ENCODE peak calls at places on chromosomes 5 and 9, in nine cellular contexts. One of them, this sample, is unnamed.

GRCh38 chr9:21070171-21070571 is 7.6 kb downstream of the IFNB1 start:
- DNase-seq in A549: peak; percentile 76
- DNase-seq in right lobe of liver: no peak
- DNase-seq in IMR-90: peak; percentile 98
- DNase-seq in cardiac muscle cell: peak; percentile 43
- DNase-seq in PC-3: peak; percentile 74
- DNase-seq in adipocyte: peak; percentile 94
- DNase-seq in PC-9: peak; percentile 35
- DNase-seq in heart left ventricle: peak; percentile 42
- DNase-seq in this sample: no peak

GRCh38 chr5:73142035-73142434 is 21.7 kb downstream of the TMEM171 start:
- DNase-seq in PC-3: no peak
- DNase-seq in right lobe of liver: no peak
- DNase-seq in heart left ventricle: no peak
- DNase-seq in IMR-90: no peak
- DNase-seq in cardiac muscle cell: no peak
- DNase-seq in PC-9: no peak
- DNase-seq in adipocyte: no peak
- DNase-seq in A549: no peak
- DNase-seq in this sample: no peak

GRCh38 chr5:134877159-134877558 is 3.0 kb downstream of the TXNDC15 start:
- DNase-seq in adipocyte: no peak
- DNase-seq in A549: no peak
- DNase-seq in IMR-90: no peak
- DNase-seq in PC-9: no peak
- DNase-seq in cardiac muscle cell: no peak
- DNase-seq in PC-3: no peak
- DNase-seq in right lobe of liver: no peak
- DNase-seq in heart left ventricle: no peak
- DNase-seq in this sample: no peak

GRCh38 chr5:169300468-169301385 is at the start of gene SLIT3:
- DNase-seq in heart left ventricle: peak; percentile 81
- DNase-seq in PC-9: no peak
- DNase-seq in A549: peak; percentile 89
- DNase-seq in cardiac muscle cell: peak; percentile 93
- DNase-seq in IMR-90: peak; percentile 47
- DNase-seq in right lobe of liver: no peak
- DNase-seq in PC-3: peak; percentile 64
- DNase-seq in adipocyte: peak; percentile 97
- DNase-seq in this sample: no peak

GRCh38 chr5:77928776-77929175 is 152.6 kb upstream of the TBCA start:
- DNase-seq in adipocyte: no peak
- DNase-seq in right lobe of liver: no peak
- DNase-seq in heart left ventricle: no peak
- DNase-seq in PC-3: no peak
- DNase-seq in cardiac muscle cell: no peak
- DNase-seq in A549: no peak
- DNase-seq in IMR-90: no peak
- DNase-seq in PC-9: no peak
- DNase-seq in this sample: no peak

GRCh38 chr5:139593716-139594319 is 32.7 kb downstream of the UBE2D2 start:
- DNase-seq in PC-3: peak; percentile 85
- DNase-seq in A549: peak; percentile 65
- DNase-seq in adipocyte: peak; percentile 47
- DNase-seq in right lobe of liver: no peak
- DNase-seq in cardiac muscle cell: no peak
- DNase-seq in PC-9: peak; percentile 30
- DNase-seq in IMR-90: peak; percentile 69
- DNase-seq in heart left ventricle: no peak
- DNase-seq in this sample: no peak

GRCh38 chr5:124736814-124737186 is 9.6 kb downstream of the ZNF608 start:
- DNase-seq in IMR-90: no peak
- DNase-seq in A549: no peak
- DNase-seq in cardiac muscle cell: no peak
- DNase-seq in heart left ventricle: no peak
- DNase-seq in adipocyte: no peak
- DNase-seq in PC-9: no peak
- DNase-seq in right lobe of liver: no peak
- DNase-seq in PC-3: no peak
- DNase-seq in this sample: no peak

GRCh38 chr9:107348836-107349235 is 65.8 kb downstream of the RAD23B start:
- DNase-seq in PC-3: no peak
- DNase-seq in IMR-90: no peak
- DNase-seq in adipocyte: no peak
- DNase-seq in cardiac muscle cell: no peak
- DNase-seq in A549: no peak
- DNase-seq in right lobe of liver: no peak
- DNase-seq in PC-9: no peak
- DNase-seq in heart left ventricle: no peak
- DNase-seq in this sample: no peak

GRCh38 chr9:22395585-22396205 is 50.9 kb upstream of the DMRTA1 start:
- DNase-seq in cardiac muscle cell: no peak
- DNase-seq in PC-9: peak; percentile 1
- DNase-seq in adipocyte: no peak
- DNase-seq in IMR-90: peak; percentile 2
- DNase-seq in PC-3: peak; percentile 83
- DNase-seq in right lobe of liver: no peak
- DNase-seq in A549: peak; percentile 45
- DNase-seq in heart left ventricle: no peak
- DNase-seq in this sample: no peak

GRCh38 chr5:172436874-172437369 is 17.4 kb downstream of the SH3PXD2B start:
- DNase-seq in heart left ventricle: no peak
- DNase-seq in PC-3: no peak
- DNase-seq in adipocyte: no peak
- DNase-seq in IMR-90: no peak
- DNase-seq in PC-9: no peak
- DNase-seq in right lobe of liver: no peak
- DNase-seq in cardiac muscle cell: no peak
- DNase-seq in A549: no peak
- DNase-seq in this sample: no peak

GRCh38 chr9:38309324-38310195 is 82.9 kb upstream of the ALDH1B1 start:
- DNase-seq in cardiac muscle cell: peak; percentile 39
- DNase-seq in PC-9: no peak
- DNase-seq in PC-3: no peak
- DNase-seq in heart left ventricle: no peak
- DNase-seq in IMR-90: peak; percentile 17
- DNase-seq in right lobe of liver: no peak
- DNase-seq in adipocyte: peak; percentile 44
- DNase-seq in A549: no peak
- DNase-seq in this sample: no peak

GRCh38 chr9:117156771-117157535 is 257.9 kb downstream of the ASTN2 start:
- DNase-seq in adipocyte: no peak
- DNase-seq in cardiac muscle cell: no peak
- DNase-seq in right lobe of liver: no peak
- DNase-seq in PC-9: no peak
- DNase-seq in A549: no peak
- DNase-seq in IMR-90: no peak
- DNase-seq in heart left ventricle: no peak
- DNase-seq in PC-3: no peak
- DNase-seq in this sample: no peak

GRCh38 chr5:55634204-55634785 is 77.8 kb downstream of the SLC38A9 start:
- DNase-seq in right lobe of liver: no peak
- DNase-seq in PC-3: no peak
- DNase-seq in heart left ventricle: no peak
- DNase-seq in cardiac muscle cell: no peak
- DNase-seq in IMR-90: peak; percentile 15
- DNase-seq in PC-9: no peak
- DNase-seq in adipocyte: peak; percentile 76
- DNase-seq in A549: no peak
- DNase-seq in this sample: no peak

GRCh38 chr5:103375356-103375755 is 116.8 kb downstream of the MACIR start:
- DNase-seq in PC-3: peak; percentile 77
- DNase-seq in cardiac muscle cell: no peak
- DNase-seq in heart left ventricle: no peak
- DNase-seq in adipocyte: peak; percentile 81
- DNase-seq in A549: peak; percentile 4
- DNase-seq in PC-9: no peak
- DNase-seq in right lobe of liver: no peak
- DNase-seq in IMR-90: peak; percentile 92
- DNase-seq in this sample: no peak

GRCh38 chr5:10090074-10090473 is 159.6 kb downstream of the ATPSCKMT start:
- DNase-seq in right lobe of liver: no peak
- DNase-seq in IMR-90: no peak
- DNase-seq in heart left ventricle: no peak
- DNase-seq in PC-3: no peak
- DNase-seq in adipocyte: no peak
- DNase-seq in A549: no peak
- DNase-seq in cardiac muscle cell: no peak
- DNase-seq in PC-9: no peak
- DNase-seq in this sample: no peak

GRCh38 chr5:109215040-109215439 is 194.7 kb downstream of the PJA2 start:
- DNase-seq in A549: no peak
- DNase-seq in PC-3: no peak
- DNase-seq in cardiac muscle cell: no peak
- DNase-seq in adipocyte: no peak
- DNase-seq in right lobe of liver: no peak
- DNase-seq in PC-9: no peak
- DNase-seq in IMR-90: no peak
- DNase-seq in heart left ventricle: no peak
- DNase-seq in this sample: no peak

GRCh38 chr5:109223521-109223920 is 186.3 kb downstream of the PJA2 start:
- DNase-seq in right lobe of liver: no peak
- DNase-seq in A549: no peak
- DNase-seq in cardiac muscle cell: peak; percentile 18
- DNase-seq in adipocyte: no peak
- DNase-seq in PC-3: no peak
- DNase-seq in heart left ventricle: no peak
- DNase-seq in IMR-90: no peak
- DNase-seq in PC-9: no peak
- DNase-seq in this sample: no peak

GRCh38 chr5:109224276-109224675 is 185.5 kb downstream of the PJA2 start:
- DNase-seq in cardiac muscle cell: no peak
- DNase-seq in PC-9: no peak
- DNase-seq in right lobe of liver: no peak
- DNase-seq in adipocyte: no peak
- DNase-seq in heart left ventricle: no peak
- DNase-seq in A549: no peak
- DNase-seq in IMR-90: no peak
- DNase-seq in PC-3: no peak
- DNase-seq in this sample: no peak

DNA sequence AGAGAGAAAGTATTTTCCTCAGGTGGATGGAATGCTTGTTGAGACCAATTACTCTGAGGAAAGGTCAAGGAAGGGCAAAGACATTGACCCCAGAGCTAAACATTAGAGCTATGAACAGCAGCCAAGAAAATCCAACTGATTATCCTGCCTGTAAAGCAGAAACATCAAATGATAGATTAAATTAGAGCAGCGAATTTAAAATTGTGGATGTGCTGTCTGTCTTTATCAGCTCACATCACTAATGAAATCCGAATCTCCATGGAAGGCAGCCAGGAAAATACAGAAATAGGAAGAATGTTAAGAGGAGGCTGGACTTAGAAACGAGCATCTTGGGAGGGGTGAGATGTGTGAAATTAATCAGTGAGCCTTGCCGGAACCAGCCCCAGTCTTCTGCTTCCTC is 191.0 kb downstream of the PJA2 start:
- DNase-seq in adipocyte: no peak
- DNase-seq in A549: no peak
- DNase-seq in heart left ventricle: no peak
- DNase-seq in PC-9: no peak
- DNase-seq in cardiac muscle cell: no peak
- DNase-seq in PC-3: no peak
- DNase-seq in IMR-90: no peak
- DNase-seq in right lobe of liver: no peak
- DNase-seq in this sample: no peak
- H3K4me3 ChIP-seq in adipocyte: no peak overlapping the region
- H3K4me3 ChIP-seq in A549: no peak overlapping the region
- H3K4me3 ChIP-seq in heart left ventricle: no peak overlapping the region
- H3K4me3 ChIP-seq in PC-9: no peak overlapping the region
- H3K4me3 ChIP-seq in cardiac muscle cell: no peak overlapping the region
- H3K4me3 ChIP-seq in PC-3: no peak overlapping the region
- H3K4me3 ChIP-seq in IMR-90: no peak overlapping the region
- H3K4me3 ChIP-seq in right lobe of liver: no peak overlapping the region
- H3K4me3 ChIP-seq in this sample: no peak overlapping the region

DNA sequence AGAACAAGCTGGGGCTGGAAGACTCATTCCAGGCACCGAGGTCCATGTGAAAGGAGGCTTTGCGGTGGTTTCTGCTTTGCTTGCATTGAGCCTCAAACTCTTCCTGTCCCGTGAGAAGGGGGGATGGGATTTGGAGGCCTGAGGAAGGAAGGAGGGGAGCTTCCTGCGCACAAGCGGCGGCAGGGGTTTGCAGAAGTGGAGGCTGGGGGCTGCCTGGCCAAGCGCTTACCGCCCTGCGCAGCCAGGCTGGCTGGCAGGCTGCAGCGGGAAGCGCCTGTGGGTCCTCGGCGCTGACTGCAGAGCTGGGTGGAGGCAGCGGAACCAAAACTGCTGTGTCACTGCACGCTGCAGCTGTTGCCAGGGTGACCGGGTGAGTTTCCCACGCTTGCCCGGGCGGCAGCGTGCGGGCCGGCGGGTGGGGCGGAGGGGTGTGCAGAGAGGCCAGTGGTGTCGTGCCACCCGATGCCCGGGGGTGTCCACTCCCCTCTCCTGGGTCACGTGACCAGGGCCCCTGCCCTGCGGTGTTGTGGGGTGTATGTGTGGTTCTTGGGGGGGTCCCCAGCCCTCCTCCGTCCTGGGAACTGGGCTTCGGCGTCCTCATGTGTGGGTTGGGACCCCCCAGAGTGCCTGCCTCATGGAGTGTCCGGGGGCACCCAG is 81.0 kb downstream of the RXRA start:
- DNase-seq in cardiac muscle cell: no peak
- DNase-seq in A549: peak; percentile 96
- DNase-seq in heart left ventricle: peak; percentile 96
- DNase-seq in PC-9: peak; percentile 98
- DNase-seq in adipocyte: peak; percentile 97
- DNase-seq in PC-3: peak; percentile 84
- DNase-seq in IMR-90: peak; percentile 90
- DNase-seq in right lobe of liver: peak; percentile 92
- DNase-seq in this sample: peak; percentile 79
- H3K4me1 ChIP-seq in cardiac muscle cell: peaks cover 5% of the 10 kb centered on the region
- H3K4me1 ChIP-seq in A549: peaks cover 86% of the 10 kb centered on the region
- H3K4me1 ChIP-seq in heart left ventricle: peaks cover 96% of the 10 kb centered on the region
- H3K4me1 ChIP-seq in PC-9: peaks cover 79% of the 10 kb centered on the region
- H3K4me1 ChIP-seq in adipocyte: peaks cover 61% of the 10 kb centered on the region
- H3K4me1 ChIP-seq in PC-3: peaks cover 15% of the 10 kb centered on the region
- H3K4me1 ChIP-seq in IMR-90: peaks cover 30% of the 10 kb centered on the region
- H3K4me1 ChIP-seq in right lobe of liver: peaks cover 20% of the 10 kb centered on the region
- H3K4me1 ChIP-seq in this sample: peaks cover 57% of the 10 kb centered on the region

DNA sequence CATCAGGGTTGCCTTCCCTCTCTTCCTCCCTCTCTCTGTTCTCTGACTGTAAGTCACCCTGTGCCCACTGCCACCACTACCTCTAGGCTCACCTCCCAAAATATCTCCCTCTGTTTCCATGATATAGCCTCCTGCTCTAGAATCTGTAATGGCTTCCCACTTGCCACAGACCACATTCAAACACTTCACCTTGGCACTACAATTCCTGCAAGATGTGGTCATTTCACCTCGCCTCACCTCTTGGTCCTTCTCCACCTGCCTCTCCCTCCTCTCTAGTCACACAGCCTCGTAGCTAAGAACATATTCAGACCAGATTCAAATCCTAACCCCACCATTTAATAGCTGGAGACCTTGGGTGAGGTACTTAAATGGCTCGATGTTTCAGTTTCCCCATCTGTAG is 56.9 kb downstream of the SERINC5 start:
- DNase-seq in PC-9: no peak
- DNase-seq in IMR-90: no peak
- DNase-seq in cardiac muscle cell: no peak
- DNase-seq in A549: no peak
- DNase-seq in adipocyte: no peak
- DNase-seq in PC-3: no peak
- DNase-seq in right lobe of liver: no peak
- DNase-seq in heart left ventricle: no peak
- DNase-seq in this sample: no peak
- H3K4me3 ChIP-seq in PC-9: no peak overlapping the region
- H3K4me3 ChIP-seq in IMR-90: no peak overlapping the region
- H3K4me3 ChIP-seq in cardiac muscle cell: no peak overlapping the region
- H3K4me3 ChIP-seq in A549: no peak overlapping the region
- H3K4me3 ChIP-seq in adipocyte: no peak overlapping the region
- H3K4me3 ChIP-seq in PC-3: no peak overlapping the region
- H3K4me3 ChIP-seq in right lobe of liver: no peak overlapping the region
- H3K4me3 ChIP-seq in heart left ventricle: no peak overlapping the region
- H3K4me3 ChIP-seq in this sample: no peak overlapping the region

GRCh38 chr5:142025637-142026036 is 12.8 kb upstream of the GNPDA1 start:
- DNase-seq in cardiac muscle cell: no peak
- DNase-seq in PC-3: no peak
- DNase-seq in adipocyte: no peak
- DNase-seq in heart left ventricle: no peak
- DNase-seq in A549: no peak
- DNase-seq in PC-9: no peak
- DNase-seq in right lobe of liver: no peak
- DNase-seq in IMR-90: no peak
- DNase-seq in this sample: no peak
- H3K4me1 ChIP-seq in cardiac muscle cell: peaks cover 2% of the 10 kb centered on the region
- H3K4me1 ChIP-seq in PC-3: peaks cover 31% of the 10 kb centered on the region
- H3K4me1 ChIP-seq in adipocyte: peaks cover 5% of the 10 kb centered on the region
- H3K4me1 ChIP-seq in heart left ventricle: no peaks in the 10 kb centered on the region
- H3K4me1 ChIP-seq in A549: peaks cover 4% of the 10 kb centered on the region
- H3K4me1 ChIP-seq in PC-9: peaks cover 40% of the 10 kb centered on the region
- H3K4me1 ChIP-seq in right lobe of liver: no peaks in the 10 kb centered on the region
- H3K4me1 ChIP-seq in IMR-90: no peaks in the 10 kb centered on the region
- H3K4me1 ChIP-seq in this sample: peaks cover 13% of the 10 kb centered on the region

This sample was measured in CD4-positive, alpha-beta memory T cell.